ENCODE peak calls at places on chromosomes 12 and 14, in nine cellular contexts. One of them, this sample, is unnamed.
A peak's percentile ranks its signal among the peaks of the same experiment; 100 is the strongest.

GRCh38 chr12:42652048-42652447 is 62.5 kb upstream of the PRICKLE1 start:
- DNase-seq in heart right ventricle: no peak
- DNase-seq in body of pancreas: no peak
- DNase-seq in amygdala: no peak
- DNase-seq in ACHN: no peak
- DNase-seq in right cardiac atrium: no peak
- DNase-seq in adipocyte: no peak
- DNase-seq in stimulated activated CD8-positive, alpha-beta memory T cell treated with anti-CD3 and anti-CD28 coated beads, Interleukin-15, amount 100 ng/mL, for 4 hours: no peak
- DNase-seq in progenitor cell of endocrine pancreas: no peak
- DNase-seq in this sample: no peak

GRCh38 chr14:66231823-66232222 is 254.3 kb upstream of the CCDC196 start:
- DNase-seq in right cardiac atrium: no peak
- DNase-seq in heart right ventricle: no peak
- DNase-seq in adipocyte: no peak
- DNase-seq in ACHN: no peak
- DNase-seq in body of pancreas: no peak
- DNase-seq in stimulated activated CD8-positive, alpha-beta memory T cell treated with anti-CD3 and anti-CD28 coated beads, Interleukin-15, amount 100 ng/mL, for 4 hours: no peak
- DNase-seq in progenitor cell of endocrine pancreas: no peak
- DNase-seq in amygdala: no peak
- DNase-seq in this sample: no peak

GRCh38 chr14:26775765-26776577 is 178.1 kb upstream of the NOVA1 start:
- DNase-seq in ACHN: peak; percentile 52
- DNase-seq in right cardiac atrium: no peak
- DNase-seq in body of pancreas: no peak
- DNase-seq in stimulated activated CD8-positive, alpha-beta memory T cell treated with anti-CD3 and anti-CD28 coated beads, Interleukin-15, amount 100 ng/mL, for 4 hours: no peak
- DNase-seq in heart right ventricle: no peak
- DNase-seq in amygdala: no peak
- DNase-seq in adipocyte: peak; percentile 24
- DNase-seq in progenitor cell of endocrine pancreas: no peak
- DNase-seq in this sample: no peak

GRCh38 chr14:87916103-87916885 is 76.7 kb downstream of the GALC start:
- DNase-seq in progenitor cell of endocrine pancreas: no peak
- DNase-seq in stimulated activated CD8-positive, alpha-beta memory T cell treated with anti-CD3 and anti-CD28 coated beads, Interleukin-15, amount 100 ng/mL, for 4 hours: no peak
- DNase-seq in amygdala: no peak
- DNase-seq in heart right ventricle: no peak
- DNase-seq in right cardiac atrium: no peak
- DNase-seq in adipocyte: no peak
- DNase-seq in body of pancreas: no peak
- DNase-seq in ACHN: no peak
- DNase-seq in this sample: no peak

GRCh38 chr12:13195848-13196301 is 651 bp upstream of the EMP1 start:
- DNase-seq in body of pancreas: no peak
- DNase-seq in right cardiac atrium: peak; percentile 22
- DNase-seq in stimulated activated CD8-positive, alpha-beta memory T cell treated with anti-CD3 and anti-CD28 coated beads, Interleukin-15, amount 100 ng/mL, for 4 hours: no peak
- DNase-seq in progenitor cell of endocrine pancreas: no peak
- DNase-seq in amygdala: no peak
- DNase-seq in adipocyte: peak; percentile 53
- DNase-seq in heart right ventricle: no peak
- DNase-seq in ACHN: peak; percentile 48
- DNase-seq in this sample: no peak

GRCh38 chr12:2886768-2887450 is 3.8 kb upstream of the TULP3 start:
- DNase-seq in progenitor cell of endocrine pancreas: no peak
- DNase-seq in stimulated activated CD8-positive, alpha-beta memory T cell treated with anti-CD3 and anti-CD28 coated beads, Interleukin-15, amount 100 ng/mL, for 4 hours: no peak
- DNase-seq in adipocyte: no peak
- DNase-seq in ACHN: no peak
- DNase-seq in heart right ventricle: no peak
- DNase-seq in amygdala: no peak
- DNase-seq in body of pancreas: no peak
- DNase-seq in right cardiac atrium: no peak
- DNase-seq in this sample: no peak

GRCh38 chr12:40158592-40159111 is 52.8 kb upstream of the SLC2A13 start:
- DNase-seq in heart right ventricle: no peak
- DNase-seq in stimulated activated CD8-positive, alpha-beta memory T cell treated with anti-CD3 and anti-CD28 coated beads, Interleukin-15, amount 100 ng/mL, for 4 hours: no peak
- DNase-seq in progenitor cell of endocrine pancreas: no peak
- DNase-seq in adipocyte: peak; percentile 63
- DNase-seq in body of pancreas: peak; percentile 55
- DNase-seq in ACHN: no peak
- DNase-seq in right cardiac atrium: no peak
- DNase-seq in amygdala: no peak
- DNase-seq in this sample: no peak

GRCh38 chr12:32482226-32482625 is 82.9 kb downstream of the FGD4 start:
- DNase-seq in right cardiac atrium: no peak
- DNase-seq in body of pancreas: peak; percentile 25
- DNase-seq in ACHN: no peak
- DNase-seq in progenitor cell of endocrine pancreas: no peak
- DNase-seq in stimulated activated CD8-positive, alpha-beta memory T cell treated with anti-CD3 and anti-CD28 coated beads, Interleukin-15, amount 100 ng/mL, for 4 hours: no peak
- DNase-seq in adipocyte: no peak
- DNase-seq in heart right ventricle: no peak
- DNase-seq in amygdala: no peak
- DNase-seq in this sample: no peak